ENCODE peak calls at places on chromosomes 4 and X, in six cellular contexts. D, J, W, S, V and X are unnamed samples.

GRCh38 chrX:123155327-123155726 is 28.8 kb upstream of the GRIA3 start:
- DNase-seq in D (no peak), J (no peak), W (no peak), S (no peak), V (no peak), X (no peak)

GRCh38 chr4:2607107-2607506 is 70.7 kb downstream of the FAM193A start:
- DNase-seq in D (no peak), J (no peak), W (no peak), S (no peak), V (no peak), X (no peak)

GRCh38 chr4:22115262-22115661 is 166.7 kb upstream of the KCNIP4 start:
- DNase-seq in D (no peak), J (no peak), W (no peak), S (no peak), V (no peak), X (no peak)

GRCh38 chr4:130486841-130487240 is 1390.9 kb downstream of the C4orf33 start:
- DNase-seq in D (no peak), J (no peak), W (no peak), S (no peak), V (no peak), X (no peak)

GRCh38 chr4:158299459-158300007 is 89.2 kb downstream of the TMEM144 start:
- DNase-seq in D (peak), J (peak), W (no peak), S (no peak), V (no peak), X (peak)

GRCh38 chrX:31038585-31039326 is 33.1 kb downstream of the FTHL17 start:
- DNase-seq in D (peak), J (peak), W (no peak), S (peak), V (no peak), X (peak)

GRCh38 chr4:21476753-21477152 is 471.8 kb downstream of the KCNIP4 start:
- DNase-seq in D (peak), J (no peak), W (no peak), S (no peak), V (peak), X (no peak)

GRCh38 chrX:103253608-103254007 is 1.3 kb downstream of the TCEAL8 start:
- DNase-seq in D (no peak), J (no peak), W (no peak), S (peak), V (no peak), X (no peak)

GRCh38 chr4:103008875-103009729 is 10.4 kb downstream of the SLC9B1 start:
- DNase-seq in D (peak), J (peak), W (peak), S (peak), V (no peak), X (peak)

GRCh38 chr4:135672202-135672601 is 1470.6 kb upstream of the PABPC4L start:
- DNase-seq in D (no peak), J (no peak), W (no peak), S (no peak), V (no peak), X (no peak)

DNA sequence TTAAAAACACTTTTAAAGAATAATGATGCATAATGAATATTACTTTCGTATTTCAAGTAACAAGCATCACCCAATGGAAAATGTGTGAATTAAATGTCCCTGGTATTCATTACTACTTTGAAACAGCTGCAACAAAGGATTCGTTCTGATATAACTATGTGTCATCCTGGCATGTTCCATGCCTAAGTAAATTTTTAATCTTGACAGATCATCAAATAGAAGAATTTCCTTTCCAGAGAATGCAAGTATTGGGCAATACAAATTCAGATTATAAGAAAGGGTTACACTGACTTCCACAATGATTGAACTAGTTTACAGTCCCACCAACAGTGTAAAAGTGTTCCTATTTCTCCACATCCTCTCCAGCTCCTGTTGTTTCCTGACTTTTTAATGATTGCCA is 105.3 kb downstream of the SPCS3 start:
- DNase-seq in D (no peak), J (no peak), W (no peak), S (no peak), V (no peak), X (no peak)
- H3K4me2 ChIP-seq in D (no peak), J (peak), W (no peak), S (no peak), V (no peak), X (no peak)

GRCh38 chr4:15682790-15683495 is 1.3 kb downstream of the FAM200B start:
- DNase-seq in D (no peak), J (no peak), W (no peak), S (no peak), V (no peak), X (no peak)

GRCh38 chr4:15684498-15684897 is 2.9 kb downstream of the FAM200B start:
- DNase-seq in D (no peak), J (no peak), W (no peak), S (no peak), V (no peak), X (no peak)

GRCh38 chr4:15681067-15681371 is 608 bp upstream of the FAM200B start:
- DNase-seq in D (no peak), J (no peak), W (no peak), S (no peak), V (no peak), X (no peak)

GRCh38 chr4:15682340-15682725 is 706 bp downstream of the FAM200B start:
- DNase-seq in D (no peak), J (no peak), W (no peak), S (no peak), V (no peak), X (no peak)

DNA sequence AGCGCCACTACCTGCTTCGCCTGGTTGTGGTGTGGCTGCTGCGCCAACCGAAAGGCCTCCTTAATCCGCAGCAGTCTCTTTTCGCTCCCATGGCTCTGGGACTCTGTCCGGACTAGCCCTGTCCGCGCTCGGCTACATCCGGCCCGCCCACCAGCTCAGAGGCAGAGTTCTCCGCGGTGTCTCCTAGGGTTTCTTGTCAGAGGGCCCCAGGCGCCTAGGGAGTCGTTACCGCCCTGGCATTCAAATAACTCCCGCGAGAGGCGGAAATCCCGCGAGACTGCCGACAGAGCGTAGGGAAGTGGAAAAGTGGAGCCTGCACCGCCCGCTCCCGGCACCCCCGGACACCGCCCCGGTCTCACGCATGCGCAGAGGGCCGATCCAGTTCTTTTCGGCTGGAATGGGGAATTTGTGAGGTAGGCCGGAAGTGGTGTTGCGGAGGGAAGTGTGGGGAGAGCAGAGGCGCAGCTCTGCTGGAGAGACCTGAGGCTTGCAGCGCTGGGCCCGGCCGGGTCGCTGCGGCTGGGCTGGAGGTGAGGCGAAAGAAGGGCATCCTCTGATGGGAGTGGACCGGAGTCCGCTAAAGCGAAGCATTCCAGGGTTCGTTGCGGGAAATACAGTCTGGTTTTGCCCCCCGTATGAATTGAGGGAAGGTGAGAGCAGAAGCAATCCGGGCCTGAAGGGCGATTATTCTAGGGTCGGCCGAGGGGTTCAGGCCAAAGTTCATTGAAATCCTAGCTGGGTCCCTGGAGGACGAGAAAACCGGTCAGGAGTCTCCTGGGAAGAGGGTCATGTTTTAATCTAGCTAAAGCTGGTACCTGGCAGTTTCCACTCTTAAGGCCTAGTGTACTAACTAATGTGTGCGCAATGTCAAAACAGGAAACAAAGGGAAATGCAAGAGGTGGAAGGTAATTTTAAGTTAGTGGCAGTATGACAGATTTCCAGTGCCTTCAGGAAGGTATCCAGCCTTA is at the start of gene FAM200B:
- DNase-seq in D (peak), J (peak), W (peak), S (peak), V (peak), X (peak)
- TF ChIP-seq CHD2 in D (peak), J (peak), W (peak), S (peak), V (peak), X (peak)

DNA sequence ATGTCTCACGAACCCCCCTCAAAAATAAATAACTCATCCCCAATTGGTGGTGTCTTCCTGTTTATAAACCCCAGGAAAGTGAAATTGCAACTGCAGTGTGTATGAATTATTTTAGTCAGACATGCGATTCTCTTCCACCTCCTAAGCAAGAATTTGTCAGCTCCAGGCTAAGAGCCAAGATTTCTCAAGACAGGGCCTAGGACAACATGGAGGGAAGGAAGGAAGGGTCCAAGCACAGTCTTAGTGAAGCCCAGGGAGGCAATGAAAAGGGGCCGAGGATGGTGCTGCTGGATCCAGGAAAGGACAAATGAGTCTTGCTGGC is 20.0 kb downstream of the SH3KBP1 start:
- DNase-seq in D (no peak), J (no peak), W (no peak), S (no peak), V (no peak), X (no peak)
- H3K4me2 ChIP-seq in D (no peak), J (no peak), W (peak), S (no peak), V (no peak), X (no peak)

GRCh38 chr4:73705056-73705432 is 35.3 kb upstream of the CXCL8 start:
- DNase-seq in D (no peak), J (no peak), W (no peak), S (no peak), V (no peak), X (no peak)
- TF ChIP-seq CHD2 in D (no peak), J (no peak), W (no peak), S (no peak), V (no peak), X (no peak)

GRCh38 chr4:153651041-153651960 is 32.8 kb upstream of the TLR2 start:
- DNase-seq in D (no peak), J (no peak), W (no peak), S (no peak), V (no peak), X (no peak)
- H3K4me2 ChIP-seq in D (no peak), J (no peak), W (no peak), S (peak), V (no peak), X (no peak)

DNA sequence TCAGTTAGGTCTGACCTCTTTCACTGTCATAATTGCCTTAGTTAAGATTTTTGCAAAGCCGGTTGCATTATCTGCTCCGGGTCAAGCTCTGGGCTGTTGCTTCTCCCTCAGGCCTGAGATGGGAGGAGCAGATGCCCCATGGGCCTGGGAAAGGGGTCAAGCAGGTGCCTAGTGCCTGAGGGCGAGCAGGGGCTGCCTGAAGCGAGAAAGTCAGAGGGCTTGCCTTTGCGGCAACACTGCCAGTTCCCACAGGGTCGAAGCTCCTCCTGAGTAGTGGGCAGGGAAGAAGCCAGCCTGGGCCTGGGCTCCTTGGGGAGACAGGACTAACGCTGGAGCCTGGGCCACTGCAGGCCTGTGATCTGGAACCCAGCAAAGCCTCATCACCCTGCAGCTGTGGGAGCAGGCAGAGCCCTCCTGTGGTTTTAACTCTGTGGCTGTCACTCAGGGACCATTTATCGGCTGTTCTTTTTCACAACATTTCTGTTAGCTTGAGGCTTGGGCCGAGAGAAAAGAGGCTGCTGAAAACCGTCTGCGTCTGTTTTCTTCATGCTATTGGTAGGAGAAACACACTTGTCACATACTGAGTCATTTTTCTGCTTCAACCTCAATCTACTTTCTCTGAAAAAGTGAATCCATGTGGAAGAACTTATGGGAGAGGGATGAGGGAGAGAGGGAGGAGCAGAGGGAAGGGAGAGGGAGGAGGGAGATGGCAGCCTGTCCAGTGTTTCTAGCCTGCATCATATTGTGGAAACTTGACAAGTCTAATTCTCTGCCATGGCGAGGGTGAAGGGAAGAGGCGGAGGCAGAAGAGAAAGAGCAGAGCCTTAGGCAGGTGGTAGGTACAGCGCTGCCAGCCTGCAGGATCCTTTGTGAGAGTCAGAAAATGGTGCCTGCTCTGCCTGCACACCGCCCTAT is 68.4 kb downstream of the RHOH start:
- DNase-seq in D (no peak), J (no peak), W (no peak), S (peak), V (no peak), X (peak)
- TF ChIP-seq CHD2 in D (no peak), J (no peak), W (no peak), S (no peak), V (no peak), X (no peak)

DNA sequence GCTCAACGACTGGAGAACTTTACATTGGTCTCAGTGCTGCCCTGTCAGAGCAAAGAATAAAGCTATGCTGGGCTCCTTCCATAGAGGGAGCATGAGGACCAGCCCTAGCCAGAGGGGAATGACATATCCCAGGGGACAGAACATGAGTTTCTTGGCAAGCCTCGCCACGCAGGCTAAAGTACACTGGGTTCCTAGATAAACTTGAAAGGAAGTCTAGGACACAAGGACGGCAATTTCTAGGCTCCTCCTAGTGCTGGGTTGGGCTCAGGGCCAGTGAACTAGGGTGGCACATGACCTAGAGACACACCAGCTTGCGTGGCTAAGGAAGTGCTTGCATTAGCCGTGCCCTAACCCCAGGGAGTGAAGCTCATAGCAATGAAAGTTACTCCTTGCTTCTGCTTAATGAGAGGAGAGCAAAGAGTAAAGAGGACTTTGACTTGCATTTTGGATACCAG is 141.0 kb downstream of the MAB21L2 start:
- DNase-seq in D (no peak), J (no peak), W (no peak), S (no peak), V (no peak), X (no peak)
- H3K4me2 ChIP-seq in D (no peak), J (no peak), W (no peak), S (no peak), V (no peak), X (no peak)

GRCh38 chr4:150007512-150007911 is 70.7 kb upstream of the DCLK2 start:
- DNase-seq in D (no peak), J (no peak), W (no peak), S (no peak), V (no peak), X (no peak)
- TF ChIP-seq CHD2 in D (no peak), J (no peak), W (no peak), S (no peak), V (no peak), X (no peak)

GRCh38 chr4:150682126-150682525 is 100.2 kb downstream of the MAB21L2 start:
- DNase-seq in D (no peak), J (no peak), W (no peak), S (no peak), V (no peak), X (no peak)

GRCh38 chr4:150683775-150684350 is 101.9 kb downstream of the MAB21L2 start:
- DNase-seq in D (no peak), J (no peak), W (no peak), S (no peak), V (no peak), X (no peak)

GRCh38 chr4:150679767-150680088 is 97.8 kb downstream of the MAB21L2 start:
- DNase-seq in D (no peak), J (no peak), W (no peak), S (no peak), V (no peak), X (no peak)

GRCh38 chr4:150673793-150674192 is 91.8 kb downstream of the MAB21L2 start:
- DNase-seq in D (no peak), J (no peak), W (no peak), S (no peak), V (no peak), X (no peak)

GRCh38 chr4:150679018-150679766 is 97.2 kb downstream of the MAB21L2 start:
- DNase-seq in D (peak), J (no peak), W (no peak), S (no peak), V (no peak), X (no peak)
- H3K4me2 ChIP-seq in D (peak), J (peak), W (no peak), S (no peak), V (no peak), X (peak)

GRCh38 chrX:150544222-150544787 is 24.1 kb upstream of the MTM1 start:
- DNase-seq in D (peak), J (peak), W (no peak), S (no peak), V (no peak), X (no peak)
- TF ChIP-seq CHD2 in D (no peak), J (no peak), W (no peak), S (no peak), V (no peak), X (no peak)